ENCODE peak calls at places on chromosomes 16 and 17, in four cellular contexts. E is endothelial cell, H is fibroblast of pulmonary artery, Z is tibial nerve. A is an unnamed sample.

GRCh38 chr17:77365584-77366186 is 224.9 kb downstream of the SEC14L1 start:
- DNase-seq in E (no peak), H (peak), Z (no peak), A (no peak)

GRCh38 chr16:78543066-78543465 is 443.6 kb downstream of the WWOX start:
- DNase-seq in E (no peak), H (no peak), Z (no peak), A (no peak)

GRCh38 chr16:13168091-13168572 is 266.7 kb downstream of the SHISA9 start:
- DNase-seq in E (no peak), H (no peak), Z (no peak), A (no peak)

GRCh38 chr16:84718-85452 is 6.9 kb downstream of the MPG start:
- DNase-seq in E (peak), H (peak), Z (peak), A (peak)

GRCh38 chr16:18936727-18937340 is 10.6 kb upstream of the SMG1 start:
- DNase-seq in E (no peak), H (no peak), Z (no peak), A (no peak)

GRCh38 chr16:27441276-27441675 is 39.3 kb downstream of the IL21R start:
- DNase-seq in E (no peak), H (no peak), Z (no peak), A (no peak)

GRCh38 chr17:1787301-1787902 is 25.5 kb downstream of the SERPINF1 start:
- DNase-seq in E (no peak), H (peak), Z (no peak), A (no peak)

GRCh38 chr17:8375738-8376259 is 705 bp downstream of the KRABD2 start:
- DNase-seq in E (no peak), H (no peak), Z (no peak), A (peak)

GRCh38 chr16:410516-411178 is 9.0 kb downstream of the DECR2 start:
- DNase-seq in E (no peak), H (no peak), Z (no peak), A (no peak)

GRCh38 chr16:69188716-69189115 is 1.8 kb downstream of the SNTB2 start:
- DNase-seq in E (no peak), H (peak), Z (no peak), A (no peak)

GRCh38 chr17:29591737-29592624 is 951 bp upstream of the ANKRD13B start:
- DNase-seq in E (peak), H (peak), Z (peak), A (peak)

GRCh38 chr17:1485311-1485747 is 7.2 kb downstream of the MYO1C start:
- DNase-seq in E (peak), H (no peak), Z (no peak), A (peak)

GRCh38 chr17:34024303-34025178 is 230.5 kb upstream of the CCL2 start:
- DNase-seq in E (no peak), H (no peak), Z (no peak), A (no peak)
- TF ChIP-seq CTCF in E (no peak), H (no peak), Z (no peak), A (no peak)

GRCh38 chr17:38867179-38867994 is 2.5 kb upstream of the LASP1 start:
- DNase-seq in E (peak), H (peak), Z (peak), A (no peak)
- TF ChIP-seq CTCF in E (peak), H (peak), Z (no peak), A (peak)

GRCh38 chr16:70582280-70582978 is 58.8 kb downstream of the SF3B3 start:
- DNase-seq in E (no peak), H (no peak), Z (no peak), A (no peak)
- TF ChIP-seq CTCF in E (no peak), H (peak), Z (no peak), A (peak)

DNA sequence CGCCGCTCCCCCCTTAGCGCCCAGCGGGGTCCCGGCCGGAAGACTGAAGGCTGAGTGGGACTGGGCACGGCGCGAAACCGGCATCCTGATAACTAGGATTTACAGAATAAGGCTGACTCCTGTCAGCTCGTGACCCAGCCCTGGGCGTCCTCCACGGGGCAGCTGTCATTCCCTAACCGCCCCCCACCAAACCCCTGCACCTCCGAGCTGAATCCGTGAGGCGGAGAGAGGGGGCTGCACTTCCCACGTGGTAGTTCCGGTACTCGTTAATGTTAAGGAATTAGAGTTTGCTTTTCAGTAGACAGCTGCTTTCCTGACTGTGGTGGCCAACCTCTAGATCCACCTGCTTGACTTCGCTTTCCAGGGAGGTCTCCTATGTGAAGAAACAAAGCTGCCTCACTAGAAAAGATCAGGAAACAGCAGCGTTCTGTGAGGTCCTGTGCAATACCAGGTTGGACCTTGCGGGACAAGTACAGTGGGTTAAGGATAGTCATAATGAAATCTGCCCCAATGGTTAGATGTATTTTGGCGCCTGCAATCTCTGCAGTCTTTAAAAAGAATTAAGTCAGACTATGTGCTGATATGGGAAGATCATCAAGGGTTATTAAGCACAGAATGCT is 1.0 kb upstream of the WBP2 start:
- DNase-seq in E (no peak), H (no peak), Z (peak), A (no peak)
- TF ChIP-seq CTCF in E (no peak), H (no peak), Z (no peak), A (peak)

GRCh38 chr16:85396879-85397871 is 215.9 kb upstream of the GSE1 start:
- DNase-seq in E (no peak), H (no peak), Z (no peak), A (no peak)
- TF ChIP-seq CTCF in E (no peak), H (no peak), Z (no peak), A (peak)

GRCh38 chr17:74737299-74738050 is 419 bp downstream of the RAB37 start:
- DNase-seq in E (peak), H (peak), Z (no peak), A (peak)
- TF ChIP-seq CTCF in E (peak), H (peak), Z (peak), A (peak)

GRCh38 chr16:75402821-75403475 is 30.4 kb downstream of the CFDP1 start:
- DNase-seq in E (no peak), H (peak), Z (peak), A (peak)
- TF ChIP-seq CTCF in E (peak), H (peak), Z (peak), A (peak)

DNA sequence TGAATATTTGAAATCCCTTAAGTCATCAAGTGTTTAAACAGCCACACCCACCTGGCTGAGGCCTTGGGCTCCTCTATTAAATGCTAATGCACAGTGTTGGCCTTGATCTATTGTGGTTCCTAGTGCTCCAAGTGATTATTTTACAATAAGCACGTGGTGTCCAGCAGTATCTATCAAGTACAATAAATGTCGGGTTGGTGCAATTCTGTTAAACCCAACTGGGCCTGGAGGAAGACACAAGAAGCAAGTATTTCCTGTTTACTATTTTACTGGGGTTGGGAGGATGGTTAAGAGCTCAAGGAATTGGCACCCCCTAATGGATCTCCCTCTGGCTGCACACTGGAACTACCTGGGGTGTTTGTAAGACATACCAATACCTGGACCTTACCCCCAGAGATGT is 72.1 kb upstream of the HNF1B start:
- DNase-seq in E (no peak), H (no peak), Z (no peak), A (no peak)
- TF ChIP-seq CTCF in E (no peak), H (no peak), Z (no peak), A (no peak)

GRCh38 chr16:14616280-14616679 is 13.8 kb downstream of the PARN start:
- DNase-seq in E (no peak), H (no peak), Z (no peak), A (no peak)
- TF ChIP-seq CTCF in E (no peak), H (no peak), Z (no peak), A (no peak)

A was measured in GM13977.